ENCODE peak calls at places on chromosome 19, in four cellular contexts. One of them, this sample, is unnamed.

GRCh38 chr19:54282706-54283105 is 1.8 kb upstream of the LILRB2 start:
- DNase-seq in H1: no peak
- DNase-seq in A549: no peak
- DNase-seq in HepG2: no peak
- DNase-seq in this sample: no peak

GRCh38 chr19:53537126-53537522 is 821 bp upstream of the ZNF331 start:
- DNase-seq in A549: no peak
- DNase-seq in H1: no peak
- DNase-seq in HepG2: no peak
- DNase-seq in this sample: no peak

GRCh38 chr19:38135150-38135998 is 88.6 kb downstream of the DPF1 start:
- DNase-seq in HepG2: no peak
- DNase-seq in H1: no peak
- DNase-seq in A549: no peak
- DNase-seq in this sample: no peak

GRCh38 chr19:3366104-3366760 is at the start of gene NFIC:
- DNase-seq in A549: peak; percentile 87
- DNase-seq in H1: no peak
- DNase-seq in HepG2: no peak
- DNase-seq in this sample: peak; percentile 80

GRCh38 chr19:55377356-55378131 is 918 bp downstream of the TMEM190 start:
- DNase-seq in H1: peak; percentile 72
- DNase-seq in A549: no peak
- DNase-seq in HepG2: peak; percentile 52
- DNase-seq in this sample: no peak

GRCh38 chr19:38409631-38410133 is 6.8 kb downstream of the FAM98C start:
- DNase-seq in HepG2: no peak
- DNase-seq in A549: peak; percentile 42
- DNase-seq in H1: no peak
- DNase-seq in this sample: no peak

GRCh38 chr19:3483226-3483628 is at the start of gene SMIM44:
- DNase-seq in A549: no peak
- DNase-seq in H1: no peak
- DNase-seq in HepG2: no peak
- DNase-seq in this sample: no peak

GRCh38 chr19:13962738-13963602 is 10.7 kb downstream of the DCAF15 start:
- DNase-seq in H1: peak; percentile 74
- DNase-seq in A549: no peak
- DNase-seq in HepG2: no peak
- DNase-seq in this sample: no peak

GRCh38 chr19:38004505-38005223 is 97.7 kb downstream of the SIPA1L3 start:
- DNase-seq in H1: peak; percentile 78
- DNase-seq in A549: peak; percentile 90
- DNase-seq in HepG2: peak; percentile 42
- DNase-seq in this sample: peak; percentile 70

GRCh38 chr19:4970558-4971423 is 1.9 kb downstream of the KDM4B start:
- DNase-seq in HepG2: peak; percentile 37
- DNase-seq in A549: no peak
- DNase-seq in H1: no peak
- DNase-seq in this sample: peak; percentile 55

GRCh38 chr19:45153339-45154063 is 7.3 kb downstream of the NKPD1 start:
- DNase-seq in H1: peak; percentile 86
- DNase-seq in HepG2: no peak
- DNase-seq in A549: no peak
- DNase-seq in this sample: peak; percentile 87

GRCh38 chr19:45882652-45883585 is 3.0 kb downstream of the IRF2BP1 start:
- DNase-seq in HepG2: peak; percentile 93
- DNase-seq in H1: peak; percentile 98
- DNase-seq in A549: peak; percentile 97
- DNase-seq in this sample: peak; percentile 75

GRCh38 chr19:58037927-58038687 is 4.3 kb downstream of the ZSCAN1 start:
- DNase-seq in HepG2: no peak
- DNase-seq in A549: no peak
- DNase-seq in H1: peak; percentile 48
- DNase-seq in this sample: no peak

GRCh38 chr19:58450836-58451357 is 525 bp upstream of the ZNF324B start:
- DNase-seq in H1: no peak
- DNase-seq in A549: no peak
- DNase-seq in HepG2: no peak
- DNase-seq in this sample: no peak

GRCh38 chr19:31149306-31149975 is 199.8 kb downstream of the TSHZ3 start:
- DNase-seq in HepG2: no peak
- DNase-seq in A549: no peak
- DNase-seq in H1: no peak
- DNase-seq in this sample: no peak

GRCh38 chr19:7806234-7806633 is 23.8 kb upstream of the EVI5L start:
- DNase-seq in A549: no peak
- DNase-seq in HepG2: no peak
- DNase-seq in H1: no peak
- DNase-seq in this sample: no peak

GRCh38 chr19:46978470-46978869 is 41.2 kb upstream of the NPAS1 start:
- DNase-seq in HepG2: no peak
- DNase-seq in H1: no peak
- DNase-seq in A549: no peak
- DNase-seq in this sample: no peak

GRCh38 chr19:17549088-17549740 is 6.2 kb upstream of the COLGALT1 start:
- DNase-seq in HepG2: no peak
- DNase-seq in H1: no peak
- DNase-seq in A549: peak; percentile 36
- DNase-seq in this sample: no peak

GRCh38 chr19:16587031-16588023 is 15.1 kb upstream of the SLC35E1 start:
- DNase-seq in H1: no peak
- DNase-seq in A549: no peak
- DNase-seq in HepG2: no peak
- DNase-seq in this sample: no peak

GRCh38 chr19:16861875-16862274 is 26.9 kb upstream of the F2RL3 start:
- DNase-seq in A549: no peak
- DNase-seq in HepG2: no peak
- DNase-seq in H1: no peak
- DNase-seq in this sample: no peak

GRCh38 chr19:50300814-50301606 is 28.2 kb downstream of the KCNC3 start:
- DNase-seq in H1: no peak
- DNase-seq in A549: peak; percentile 81
- DNase-seq in HepG2: peak; percentile 48
- DNase-seq in this sample: no peak

GRCh38 chr19:23542562-23542961 is 144.4 kb downstream of the ZNF675 start:
- DNase-seq in HepG2: no peak
- DNase-seq in A549: no peak
- DNase-seq in H1: no peak
- DNase-seq in this sample: no peak

GRCh38 chr19:51664997-51665396 is 18.4 kb upstream of the SIGLEC14 start:
- DNase-seq in H1: no peak
- DNase-seq in HepG2: no peak
- DNase-seq in A549: no peak
- DNase-seq in this sample: no peak

GRCh38 chr19:17405250-17406038 is at the start of gene BST2:
- DNase-seq in H1: no peak
- DNase-seq in HepG2: peak; percentile 93
- DNase-seq in A549: no peak
- DNase-seq in this sample: peak; percentile 73

GRCh38 chr19:45340232-45340898 is at the start of gene KLC3:
- DNase-seq in HepG2: no peak
- DNase-seq in H1: peak; percentile 90
- DNase-seq in A549: no peak
- DNase-seq in this sample: peak; percentile 71

GRCh38 chr19:49447485-49448431 is 3.9 kb downstream of the PIH1D1 start:
- DNase-seq in H1: peak; percentile 92
- DNase-seq in HepG2: no peak
- DNase-seq in A549: peak; percentile 68
- DNase-seq in this sample: peak; percentile 66

GRCh38 chr19:35070471-35070870 is 28.9 kb downstream of the HPN start:
- DNase-seq in H1: no peak
- DNase-seq in HepG2: no peak
- DNase-seq in A549: peak; percentile 50
- DNase-seq in this sample: peak; percentile 38

GRCh38 chr19:42130254-42130573 is 2.0 kb downstream of the POU2F2 start:
- DNase-seq in H1: no peak
- DNase-seq in HepG2: no peak
- DNase-seq in A549: no peak
- DNase-seq in this sample: no peak

GRCh38 chr19:34960103-34960805 is 3.8 kb downstream of the ZNF792 start:
- DNase-seq in HepG2: no peak
- DNase-seq in H1: peak; percentile 20
- DNase-seq in A549: no peak
- DNase-seq in this sample: no peak

GRCh38 chr19:48772503-48772953 is 17.2 kb downstream of the FGF21 start:
- DNase-seq in A549: no peak
- DNase-seq in H1: no peak
- DNase-seq in HepG2: peak; percentile 94
- DNase-seq in this sample: no peak

DNA sequence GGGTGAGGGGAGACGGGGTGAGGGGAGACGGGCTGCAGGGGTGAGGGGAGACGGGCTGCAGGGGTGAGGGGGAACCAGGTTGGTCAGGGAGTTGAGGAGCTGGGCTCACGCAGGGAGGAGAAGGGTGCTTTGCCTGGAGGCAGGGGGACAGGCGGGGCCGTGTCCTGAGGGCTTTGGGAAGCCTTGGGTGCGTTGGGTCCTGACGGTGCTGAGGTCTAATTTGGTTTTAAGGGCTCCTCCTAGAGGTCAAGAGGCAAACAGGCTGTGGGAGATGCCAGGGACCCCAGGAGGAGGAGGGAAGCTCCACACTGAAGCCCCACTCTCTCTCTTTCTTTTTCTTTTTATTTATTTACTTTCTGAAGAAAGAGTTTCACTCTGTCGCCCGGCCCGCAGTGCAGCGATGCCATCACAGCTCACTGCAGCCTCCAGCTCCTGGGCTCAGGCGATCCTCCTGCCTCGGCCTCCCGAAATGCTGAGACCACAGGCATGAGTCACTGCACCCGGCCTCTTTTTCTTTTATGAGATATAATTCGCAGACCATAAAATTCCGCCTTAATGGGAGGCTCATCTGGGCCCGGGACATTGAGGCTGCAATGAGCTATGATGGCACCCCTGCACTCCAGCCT is 9.3 kb upstream of the MISP start:
- DNase-seq in HepG2: peak; percentile 61
- DNase-seq in A549: peak; percentile 66
- DNase-seq in H1: no peak
- DNase-seq in this sample: peak; percentile 73
- TF ChIP-seq CEBPB in HepG2: no peak
- TF ChIP-seq CEBPB in A549: no peak
- TF ChIP-seq CEBPB in H1: no peak
- TF ChIP-seq CEBPB in this sample: no peak

GRCh38 chr19:1826557-1827521 is 14.8 kb upstream of the ATP8B3 start:
- DNase-seq in H1: peak; percentile 69
- DNase-seq in A549: peak; percentile 36
- DNase-seq in HepG2: no peak
- DNase-seq in this sample: peak; percentile 86

GRCh38 chr19:1823539-1824251 is 11.6 kb upstream of the ATP8B3 start:
- DNase-seq in HepG2: no peak
- DNase-seq in H1: no peak
- DNase-seq in A549: no peak
- DNase-seq in this sample: no peak

GRCh38 chr19:1827566-1828278 is 15.6 kb upstream of the ATP8B3 start:
- DNase-seq in A549: no peak
- DNase-seq in HepG2: no peak
- DNase-seq in H1: no peak
- DNase-seq in this sample: no peak

GRCh38 chr19:1824252-1824622 is 12.2 kb upstream of the ATP8B3 start:
- DNase-seq in HepG2: no peak
- DNase-seq in H1: no peak
- DNase-seq in A549: no peak
- DNase-seq in this sample: no peak

GRCh38 chr19:1825909-1826556 is 14.0 kb upstream of the ATP8B3 start:
- DNase-seq in H1: peak; percentile 97
- DNase-seq in A549: peak; percentile 62
- DNase-seq in HepG2: peak; percentile 48
- DNase-seq in this sample: peak; percentile 85
- TF ChIP-seq KDM1A in H1: no peak
- TF ChIP-seq KDM1A in A549: no peak
- TF ChIP-seq KDM1A in HepG2: no peak
- TF ChIP-seq KDM1A in this sample: no peak

GRCh38 chr19:36169084-36169760 is 17.0 kb upstream of the COX7A1 start:
- DNase-seq in H1: no peak
- DNase-seq in HepG2: no peak
- DNase-seq in A549: no peak
- DNase-seq in this sample: no peak
- TF ChIP-seq CEBPB in H1: no peak
- TF ChIP-seq CEBPB in HepG2: no peak
- TF ChIP-seq CEBPB in A549: no peak
- TF ChIP-seq CEBPB in this sample: no peak

GRCh38 chr19:29694669-29695627 is 20.1 kb downstream of the C19orf12 start:
- DNase-seq in A549: peak; percentile 85
- DNase-seq in H1: peak; percentile 92
- DNase-seq in HepG2: peak; percentile 66
- DNase-seq in this sample: peak; percentile 59
- TF ChIP-seq KDM1A in A549: no peak
- TF ChIP-seq KDM1A in H1: no peak
- TF ChIP-seq KDM1A in HepG2: no peak
- TF ChIP-seq KDM1A in this sample: no peak

DNA sequence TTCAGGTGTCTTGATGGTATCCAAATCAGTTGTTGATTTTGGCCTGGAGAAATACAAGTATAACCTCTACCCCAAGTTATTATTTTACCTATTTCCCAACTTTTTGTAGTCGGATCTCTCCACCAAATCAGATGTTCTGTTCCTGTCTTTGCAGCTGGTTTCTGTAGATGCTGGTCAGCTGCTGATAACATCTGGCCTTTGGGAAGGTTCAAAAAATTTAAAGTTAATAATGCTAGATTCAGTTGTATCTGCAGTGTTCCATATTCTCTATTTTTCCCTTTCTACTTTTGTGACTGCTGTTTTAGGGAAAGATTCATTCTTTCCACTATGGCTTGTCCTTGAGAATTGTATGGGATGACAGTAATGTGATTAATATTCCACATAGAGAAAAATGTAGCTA is 99.3 kb downstream of the ZNF100 start:
- DNase-seq in A549: no peak
- DNase-seq in H1: no peak
- DNase-seq in HepG2: no peak
- DNase-seq in this sample: no peak
- TF ChIP-seq CEBPB in A549: no peak
- TF ChIP-seq CEBPB in H1: no peak
- TF ChIP-seq CEBPB in HepG2: no peak
- TF ChIP-seq CEBPB in this sample: no peak

DNA sequence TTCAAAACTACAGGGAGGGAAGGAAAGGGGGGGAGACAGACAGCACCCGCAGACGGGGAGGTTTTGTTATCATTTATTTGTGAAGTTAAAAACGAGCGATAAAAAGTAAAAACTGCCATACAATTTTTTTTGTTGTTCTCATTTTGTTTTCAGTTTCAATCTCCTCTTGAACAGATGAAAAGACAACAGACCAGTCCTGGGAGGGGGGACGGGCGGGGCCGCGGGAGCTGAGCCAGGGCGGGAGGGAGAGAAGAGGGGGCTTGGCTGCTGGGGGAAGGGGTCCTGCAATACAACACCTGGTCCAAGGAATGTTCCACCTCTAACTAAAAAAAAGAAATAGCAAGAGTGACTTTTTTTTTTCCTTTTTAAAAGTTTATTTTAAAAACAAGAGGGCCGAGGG is 11.3 kb downstream of the KHSRP start:
- DNase-seq in HepG2: no peak
- DNase-seq in A549: no peak
- DNase-seq in H1: no peak
- DNase-seq in this sample: no peak
- TF ChIP-seq KDM1A in HepG2: no peak
- TF ChIP-seq KDM1A in A549: no peak
- TF ChIP-seq KDM1A in H1: no peak
- TF ChIP-seq KDM1A in this sample: no peak